ENCODE peak calls at places on chromosomes 3 and 15, in nine cellular contexts. P is Panc1, K is esophagus muscularis mucosa, G is Peyer's patch, S is breast epithelium, M is stomach, B is PC-9, H is A673, R is psoas muscle. Y is an unnamed sample. For H3K4me1, the result is how much of the 10 kb centered on the place peaks cover.

GRCh38 chr15:67813104-67813634 is 12.1 kb upstream of the SKOR1 start:
- DNase-seq in P (no peak), K (no peak), G (no peak), S (no peak), M (no peak), B (no peak), H (no peak), R (no peak), Y (no peak)

GRCh38 chr15:85532689-85533088 is 152.3 kb downstream of the AKAP13 start:
- DNase-seq in P (no peak), K (no peak), G (no peak), S (peak), M (peak), B (no peak), H (no peak), R (no peak), Y (no peak)

GRCh38 chr3:57890874-57891273 is 117.3 kb upstream of the FLNB start:
- DNase-seq in P (no peak), K (no peak), G (no peak), S (no peak), M (no peak), B (no peak), H (no peak), R (no peak), Y (no peak)

GRCh38 chr3:49721861-49722781 is 1.6 kb downstream of the GMPPB start:
- DNase-seq in P (no peak), K (no peak), G (peak), S (no peak), M (no peak), B (no peak), H (no peak), R (no peak), Y (no peak)

GRCh38 chr15:39270976-39271375 is 309.9 kb upstream of the THBS1 start:
- DNase-seq in P (no peak), K (no peak), G (no peak), S (no peak), M (no peak), B (peak), H (no peak), R (no peak), Y (no peak)

GRCh38 chr15:34984884-34985630 is 3.0 kb downstream of the ZNF770 start:
- DNase-seq in P (no peak), K (no peak), G (no peak), S (no peak), M (no peak), B (no peak), H (no peak), R (peak), Y (no peak)

GRCh38 chr3:194296448-194296831 is 54.7 kb downstream of the CPN2 start:
- DNase-seq in P (no peak), K (no peak), G (no peak), S (peak), M (no peak), B (peak), H (peak), R (peak), Y (no peak)

GRCh38 chr15:40353697-40354096 is 2.9 kb downstream of the PHGR1 start:
- DNase-seq in P (no peak), K (no peak), G (peak), S (no peak), M (peak), B (no peak), H (no peak), R (no peak), Y (peak)

GRCh38 chr3:31288641-31289100 is 244.1 kb upstream of the STT3B start:
- DNase-seq in P (no peak), K (no peak), G (no peak), S (peak), M (peak), B (peak), H (no peak), R (no peak), Y (no peak)

DNA sequence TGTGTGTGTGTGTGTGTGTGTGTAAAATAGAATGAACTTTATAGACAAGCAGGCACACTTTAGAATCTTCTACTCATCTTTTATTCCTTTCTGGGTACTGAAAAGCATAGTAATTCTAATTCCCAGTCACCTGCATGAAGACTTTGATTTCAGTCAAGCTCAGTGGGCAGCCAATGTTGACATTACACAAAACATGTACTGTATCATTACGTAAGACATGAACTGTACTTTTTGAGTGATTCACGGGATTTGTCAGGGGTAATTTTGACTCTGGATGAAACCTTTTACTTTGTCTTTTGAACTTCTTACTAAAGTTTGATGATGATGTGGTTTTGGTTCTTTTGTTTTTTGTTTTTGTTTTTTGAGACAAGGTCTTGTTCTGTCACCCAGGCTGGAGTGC is 38.8 kb downstream of the PTPRG start:
- DNase-seq in P (no peak), K (no peak), G (no peak), S (no peak), M (no peak), B (no peak), H (no peak), R (no peak), Y (no peak)
- H3K4me1 ChIP-seq in P (under half), K (under half), G (under half), S (under half), M (under half), B (under half), H (under half), R (under half), Y (under half)

GRCh38 chr15:33968224-33968623 is at the start of gene CHRM5:
- DNase-seq in P (no peak), K (no peak), G (no peak), S (no peak), M (no peak), B (no peak), H (no peak), R (no peak), Y (no peak)

GRCh38 chr15:33960160-33960559 is 8.1 kb upstream of the CHRM5 start:
- DNase-seq in P (no peak), K (no peak), G (no peak), S (no peak), M (no peak), B (no peak), H (no peak), R (no peak), Y (no peak)

GRCh38 chr15:33964665-33965040 is 3.6 kb upstream of the CHRM5 start:
- DNase-seq in P (no peak), K (no peak), G (no peak), S (no peak), M (no peak), B (no peak), H (no peak), R (no peak), Y (no peak)

DNA sequence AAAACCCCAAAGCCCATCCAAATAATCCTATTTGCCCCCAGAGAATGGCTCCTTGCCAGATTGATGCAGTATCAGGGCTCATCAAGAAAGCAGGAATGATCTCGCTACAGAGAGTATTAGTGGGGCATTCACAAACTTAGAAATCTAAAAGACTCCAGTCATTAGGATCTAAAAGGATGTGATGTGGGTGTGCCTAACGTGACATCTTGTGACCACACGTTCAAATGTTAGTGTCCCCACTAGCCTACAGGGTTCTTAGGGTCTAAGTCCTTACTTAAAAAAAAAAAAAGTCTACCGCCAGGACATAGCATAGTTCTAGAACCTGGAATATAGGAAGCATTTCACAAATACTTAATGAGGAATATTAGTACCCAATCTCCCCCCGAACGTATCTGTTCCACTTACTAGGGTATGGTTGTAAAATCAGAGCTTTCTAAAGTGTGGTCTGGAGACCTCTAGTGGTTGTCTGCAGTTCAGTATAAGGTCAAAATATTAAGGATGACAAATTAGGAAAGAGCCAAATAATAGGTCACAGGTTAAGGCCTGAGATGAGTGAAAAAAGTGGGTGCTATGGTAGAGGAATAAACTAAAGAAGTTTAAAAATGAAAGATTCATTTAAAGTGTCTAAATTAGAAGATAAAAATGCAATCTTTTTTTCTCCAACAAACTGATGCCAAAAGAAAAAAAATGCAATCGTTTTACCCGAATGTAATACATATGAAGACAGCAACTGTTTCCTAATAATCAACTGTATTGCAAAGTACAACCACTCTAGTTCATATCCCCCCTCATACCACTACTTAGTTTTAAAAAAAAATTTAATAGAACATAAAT is 4.2 kb upstream of the CHRM5 start:
- DNase-seq in P (peak), K (no peak), G (no peak), S (no peak), M (no peak), B (no peak), H (peak), R (no peak), Y (no peak)
- TF ChIP-seq CTCF in P (peak), K (peak), G (peak), S (peak), M (peak), B (peak), H (peak), R (peak), Y (no peak)

DNA sequence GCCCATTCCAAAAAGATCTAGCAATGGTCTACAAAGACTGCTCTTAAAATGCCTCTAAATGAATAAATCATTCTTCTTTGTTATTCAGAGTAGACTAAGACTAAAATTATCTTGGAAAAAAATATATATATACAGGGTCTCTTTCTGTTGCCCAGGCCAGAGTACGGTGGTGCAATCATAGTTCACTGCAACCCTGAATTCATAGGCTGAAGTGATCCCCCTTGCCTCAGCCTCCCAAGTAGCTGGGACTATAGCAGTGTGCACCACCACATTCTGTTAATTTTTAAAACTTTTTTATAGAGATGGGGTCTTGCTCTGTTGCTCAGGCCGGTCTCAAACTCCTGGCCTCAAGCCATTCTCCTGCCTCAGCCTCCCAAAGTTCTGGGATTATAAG is 18.7 kb downstream of the WWTR1 start:
- DNase-seq in P (no peak), K (no peak), G (no peak), S (no peak), M (no peak), B (no peak), H (no peak), R (no peak), Y (no peak)
- H3K4me3 ChIP-seq in P (peak), K (peak), G (no peak), S (peak), M (peak), B (no peak), H (peak), R (peak), Y (no peak)

DNA sequence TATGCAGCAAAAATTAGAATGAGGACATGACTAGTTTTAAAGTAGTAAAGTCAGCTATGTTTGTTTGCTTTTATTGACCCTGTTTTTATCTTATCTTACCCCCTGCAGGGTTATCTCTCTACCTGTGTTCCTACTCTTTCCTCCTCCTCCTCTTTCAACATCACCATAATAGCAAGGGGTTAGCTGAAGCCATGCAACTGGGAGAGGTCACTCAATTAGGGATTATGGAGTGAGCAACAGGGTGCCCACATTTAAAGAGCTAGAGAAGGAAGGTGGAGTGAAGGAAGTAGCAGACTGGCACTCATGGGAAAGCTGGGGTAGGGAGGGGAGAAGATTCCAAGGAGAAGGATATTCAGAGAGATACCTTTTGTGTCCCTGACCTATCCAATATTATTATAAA is 125.9 kb downstream of the LRTM1 start:
- DNase-seq in P (no peak), K (no peak), G (no peak), S (no peak), M (no peak), B (no peak), H (no peak), R (no peak), Y (no peak)
- H3K4me1 ChIP-seq in P (under half), K (under half), G (under half), S (under half), M (under half), B (under half), H (under half), R (under half), Y (under half)

GRCh38 chr15:88331291-88331690 is 74.8 kb upstream of the NTRK3 start:
- DNase-seq in P (peak), K (no peak), G (no peak), S (no peak), M (no peak), B (no peak), H (peak), R (peak), Y (peak)
- TF ChIP-seq CTCF in P (peak), K (no peak), G (peak), S (no peak), M (no peak), B (peak), H (peak), R (peak), Y (no peak)

DNA sequence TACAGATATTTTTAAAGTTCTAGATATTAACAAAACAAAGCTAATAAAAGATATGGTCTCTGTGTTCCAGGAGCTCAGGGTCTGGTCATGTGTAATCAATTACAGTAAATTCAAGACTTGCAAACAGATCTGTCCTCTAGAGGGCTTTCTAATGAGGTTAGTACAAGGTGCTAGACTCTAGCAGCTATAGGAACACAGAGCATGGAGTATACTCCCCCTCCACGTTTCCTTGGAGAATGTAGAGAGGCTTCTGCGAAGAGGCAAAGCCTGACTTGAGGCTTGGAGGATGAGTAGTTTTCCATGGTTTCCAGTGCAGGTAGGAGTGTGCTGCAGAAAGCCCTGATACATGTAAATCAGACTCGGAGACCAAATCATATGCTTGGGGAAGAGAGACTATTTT is 32.7 kb upstream of the DLG1 start:
- DNase-seq in P (no peak), K (no peak), G (no peak), S (no peak), M (no peak), B (no peak), H (peak), R (no peak), Y (no peak)
- H3K4me3 ChIP-seq in P (no peak), K (no peak), G (no peak), S (no peak), M (no peak), B (no peak), H (no peak), R (no peak), Y (no peak)

DNA sequence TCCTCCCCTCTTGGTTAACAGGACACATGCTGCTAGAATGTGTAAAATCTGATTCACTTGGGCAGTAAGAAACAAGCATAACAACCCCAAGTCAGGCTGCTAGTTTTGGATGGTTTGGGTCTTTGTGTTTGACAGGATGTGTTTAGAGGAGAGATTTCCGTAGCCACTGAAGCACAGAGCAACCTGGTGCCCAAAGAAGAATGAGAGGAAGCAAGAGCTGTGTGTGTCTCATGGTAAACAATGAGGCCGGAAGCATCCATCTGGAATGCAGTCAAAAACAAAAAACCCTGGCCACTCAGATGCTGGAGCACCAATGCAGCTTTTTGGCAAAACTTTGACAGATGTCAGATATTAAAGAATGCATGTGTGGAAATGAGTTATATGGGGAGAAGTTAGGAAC is 39.4 kb upstream of the SNRK start:
- DNase-seq in P (no peak), K (peak), G (no peak), S (no peak), M (no peak), B (no peak), H (peak), R (no peak), Y (peak)
- H3K4me1 ChIP-seq in P (under half), K (under half), G (under half), S (under half), M (under half), B (under half), H (under half), R (under half), Y (under half)

Y was measured in mucosa of descending colon.